ENCODE peak calls at places on chromosomes 13 and 19, in ten cellular contexts. One of them, this sample, is unnamed.

GRCh38 chr19:16886305-16886880 is 2.4 kb upstream of the F2RL3 start:
- DNase-seq in ACHN: no peak
- DNase-seq in stimulated activated CD4-positive, alpha-beta T cell treated with anti-CD3 and anti-CD28 coated beads, Interleukin-15, amount 100 ng/mL, for 24 hours: no peak
- DNase-seq in lower leg skin: peak; percentile 35
- DNase-seq in T-helper 1 cell: no peak
- DNase-seq in progenitor cell of endocrine pancreas: no peak
- DNase-seq in heart right ventricle: peak; percentile 81
- DNase-seq in NCI-H460: peak; percentile 48
- DNase-seq in NCI-H510A treated with DMSO at 0.1 percent for 48 hours: no peak
- DNase-seq in left ventricle myocardium inferior: peak; percentile 73
- DNase-seq in this sample: no peak

GRCh38 chr19:8209111-8209964 is at the start of gene CERS4:
- DNase-seq in ACHN: peak; percentile 60
- DNase-seq in stimulated activated CD4-positive, alpha-beta T cell treated with anti-CD3 and anti-CD28 coated beads, Interleukin-15, amount 100 ng/mL, for 24 hours: peak; percentile 86
- DNase-seq in lower leg skin: peak; percentile 38
- DNase-seq in T-helper 1 cell: peak; percentile 70
- DNase-seq in progenitor cell of endocrine pancreas: peak; percentile 79
- DNase-seq in heart right ventricle: no peak
- DNase-seq in NCI-H460: peak; percentile 32
- DNase-seq in NCI-H510A treated with DMSO at 0.1 percent for 48 hours: peak; percentile 82
- DNase-seq in left ventricle myocardium inferior: peak; percentile 78
- DNase-seq in this sample: no peak

GRCh38 chr13:91211548-91211947 is 135.9 kb upstream of the MIR17HG start:
- DNase-seq in ACHN: no peak
- DNase-seq in stimulated activated CD4-positive, alpha-beta T cell treated with anti-CD3 and anti-CD28 coated beads, Interleukin-15, amount 100 ng/mL, for 24 hours: no peak
- DNase-seq in lower leg skin: no peak
- DNase-seq in T-helper 1 cell: no peak
- DNase-seq in progenitor cell of endocrine pancreas: no peak
- DNase-seq in heart right ventricle: no peak
- DNase-seq in NCI-H460: no peak
- DNase-seq in NCI-H510A treated with DMSO at 0.1 percent for 48 hours: no peak
- DNase-seq in left ventricle myocardium inferior: no peak
- DNase-seq in this sample: no peak

GRCh38 chr19:38725469-38726283 is 18.6 kb downstream of the CAPN12 start:
- DNase-seq in ACHN: no peak
- DNase-seq in stimulated activated CD4-positive, alpha-beta T cell treated with anti-CD3 and anti-CD28 coated beads, Interleukin-15, amount 100 ng/mL, for 24 hours: no peak
- DNase-seq in lower leg skin: no peak
- DNase-seq in T-helper 1 cell: no peak
- DNase-seq in progenitor cell of endocrine pancreas: no peak
- DNase-seq in heart right ventricle: peak; percentile 17
- DNase-seq in NCI-H460: no peak
- DNase-seq in NCI-H510A treated with DMSO at 0.1 percent for 48 hours: no peak
- DNase-seq in left ventricle myocardium inferior: peak; percentile 15
- DNase-seq in this sample: no peak

GRCh38 chr19:1082165-1082927 is 12.8 kb downstream of the POLR2E start:
- DNase-seq in ACHN: peak; percentile 65
- DNase-seq in stimulated activated CD4-positive, alpha-beta T cell treated with anti-CD3 and anti-CD28 coated beads, Interleukin-15, amount 100 ng/mL, for 24 hours: peak; percentile 85
- DNase-seq in lower leg skin: peak; percentile 88
- DNase-seq in T-helper 1 cell: peak; percentile 92
- DNase-seq in progenitor cell of endocrine pancreas: peak; percentile 93
- DNase-seq in heart right ventricle: peak; percentile 38
- DNase-seq in NCI-H460: peak; percentile 69
- DNase-seq in NCI-H510A treated with DMSO at 0.1 percent for 48 hours: peak; percentile 67
- DNase-seq in left ventricle myocardium inferior: no peak
- DNase-seq in this sample: no peak

GRCh38 chr19:10001899-10002298 is 8.4 kb downstream of the COL5A3 start:
- DNase-seq in ACHN: peak; percentile 21
- DNase-seq in stimulated activated CD4-positive, alpha-beta T cell treated with anti-CD3 and anti-CD28 coated beads, Interleukin-15, amount 100 ng/mL, for 24 hours: no peak
- DNase-seq in lower leg skin: no peak
- DNase-seq in T-helper 1 cell: no peak
- DNase-seq in progenitor cell of endocrine pancreas: no peak
- DNase-seq in heart right ventricle: peak; percentile 71
- DNase-seq in NCI-H460: no peak
- DNase-seq in NCI-H510A treated with DMSO at 0.1 percent for 48 hours: no peak
- DNase-seq in left ventricle myocardium inferior: peak; percentile 63
- DNase-seq in this sample: no peak

GRCh38 chr13:23621316-23621645 is 51.1 kb downstream of the TNFRSF19 start:
- DNase-seq in ACHN: peak; percentile 82
- DNase-seq in stimulated activated CD4-positive, alpha-beta T cell treated with anti-CD3 and anti-CD28 coated beads, Interleukin-15, amount 100 ng/mL, for 24 hours: peak; percentile 8
- DNase-seq in lower leg skin: no peak
- DNase-seq in T-helper 1 cell: no peak
- DNase-seq in progenitor cell of endocrine pancreas: no peak
- DNase-seq in heart right ventricle: no peak
- DNase-seq in NCI-H460: peak; percentile 37
- DNase-seq in NCI-H510A treated with DMSO at 0.1 percent for 48 hours: no peak
- DNase-seq in left ventricle myocardium inferior: no peak
- DNase-seq in this sample: peak; percentile 99

GRCh38 chr19:34341935-34342680 is 22.9 kb upstream of the GPI start:
- DNase-seq in ACHN: no peak
- DNase-seq in stimulated activated CD4-positive, alpha-beta T cell treated with anti-CD3 and anti-CD28 coated beads, Interleukin-15, amount 100 ng/mL, for 24 hours: no peak
- DNase-seq in lower leg skin: no peak
- DNase-seq in T-helper 1 cell: no peak
- DNase-seq in progenitor cell of endocrine pancreas: no peak
- DNase-seq in heart right ventricle: no peak
- DNase-seq in NCI-H460: no peak
- DNase-seq in NCI-H510A treated with DMSO at 0.1 percent for 48 hours: no peak
- DNase-seq in left ventricle myocardium inferior: no peak
- DNase-seq in this sample: no peak

GRCh38 chr13:36430247-36431203 is 1.8 kb upstream of the CCNA1 start:
- DNase-seq in ACHN: no peak
- DNase-seq in stimulated activated CD4-positive, alpha-beta T cell treated with anti-CD3 and anti-CD28 coated beads, Interleukin-15, amount 100 ng/mL, for 24 hours: no peak
- DNase-seq in lower leg skin: no peak
- DNase-seq in T-helper 1 cell: no peak
- DNase-seq in progenitor cell of endocrine pancreas: no peak
- DNase-seq in heart right ventricle: peak; percentile 18
- DNase-seq in NCI-H460: no peak
- DNase-seq in NCI-H510A treated with DMSO at 0.1 percent for 48 hours: no peak
- DNase-seq in left ventricle myocardium inferior: peak; percentile 14
- DNase-seq in this sample: no peak

GRCh38 chr19:12884926-12885748 is 1.9 kb downstream of the KLF1 start:
- DNase-seq in ACHN: no peak
- DNase-seq in stimulated activated CD4-positive, alpha-beta T cell treated with anti-CD3 and anti-CD28 coated beads, Interleukin-15, amount 100 ng/mL, for 24 hours: peak; percentile 97
- DNase-seq in lower leg skin: peak; percentile 70
- DNase-seq in T-helper 1 cell: peak; percentile 92
- DNase-seq in progenitor cell of endocrine pancreas: peak; percentile 79
- DNase-seq in heart right ventricle: peak; percentile 71
- DNase-seq in NCI-H460: peak; percentile 39
- DNase-seq in NCI-H510A treated with DMSO at 0.1 percent for 48 hours: peak; percentile 95
- DNase-seq in left ventricle myocardium inferior: peak; percentile 60
- DNase-seq in this sample: no peak

GRCh38 chr13:51146667-51147066 is 35.6 kb upstream of the C13orf42 start:
- DNase-seq in ACHN: no peak
- DNase-seq in stimulated activated CD4-positive, alpha-beta T cell treated with anti-CD3 and anti-CD28 coated beads, Interleukin-15, amount 100 ng/mL, for 24 hours: no peak
- DNase-seq in lower leg skin: no peak
- DNase-seq in T-helper 1 cell: no peak
- DNase-seq in progenitor cell of endocrine pancreas: no peak
- DNase-seq in heart right ventricle: no peak
- DNase-seq in NCI-H460: no peak
- DNase-seq in NCI-H510A treated with DMSO at 0.1 percent for 48 hours: no peak
- DNase-seq in left ventricle myocardium inferior: no peak
- DNase-seq in this sample: no peak

GRCh38 chr19:10471909-10472308 is 31.2 kb downstream of the KEAP1 start:
- DNase-seq in ACHN: peak; percentile 45
- DNase-seq in stimulated activated CD4-positive, alpha-beta T cell treated with anti-CD3 and anti-CD28 coated beads, Interleukin-15, amount 100 ng/mL, for 24 hours: no peak
- DNase-seq in lower leg skin: no peak
- DNase-seq in T-helper 1 cell: peak; percentile 25
- DNase-seq in progenitor cell of endocrine pancreas: no peak
- DNase-seq in heart right ventricle: no peak
- DNase-seq in NCI-H460: peak; percentile 30
- DNase-seq in NCI-H510A treated with DMSO at 0.1 percent for 48 hours: peak; percentile 40
- DNase-seq in left ventricle myocardium inferior: no peak
- DNase-seq in this sample: peak; percentile 48

GRCh38 chr19:42421591-42422031 is 5.6 kb downstream of the LIPE start:
- DNase-seq in ACHN: no peak
- DNase-seq in stimulated activated CD4-positive, alpha-beta T cell treated with anti-CD3 and anti-CD28 coated beads, Interleukin-15, amount 100 ng/mL, for 24 hours: no peak
- DNase-seq in lower leg skin: no peak
- DNase-seq in T-helper 1 cell: no peak
- DNase-seq in progenitor cell of endocrine pancreas: no peak
- DNase-seq in heart right ventricle: peak; percentile 47
- DNase-seq in NCI-H460: no peak
- DNase-seq in NCI-H510A treated with DMSO at 0.1 percent for 48 hours: no peak
- DNase-seq in left ventricle myocardium inferior: no peak
- DNase-seq in this sample: no peak

GRCh38 chr19:48558018-48558684 is 6.2 kb downstream of the SULT2B1 start:
- DNase-seq in ACHN: peak; percentile 86
- DNase-seq in stimulated activated CD4-positive, alpha-beta T cell treated with anti-CD3 and anti-CD28 coated beads, Interleukin-15, amount 100 ng/mL, for 24 hours: no peak
- DNase-seq in lower leg skin: peak; percentile 37
- DNase-seq in T-helper 1 cell: no peak
- DNase-seq in progenitor cell of endocrine pancreas: no peak
- DNase-seq in heart right ventricle: peak; percentile 21
- DNase-seq in NCI-H460: no peak
- DNase-seq in NCI-H510A treated with DMSO at 0.1 percent for 48 hours: no peak
- DNase-seq in left ventricle myocardium inferior: no peak
- DNase-seq in this sample: peak; percentile 83

GRCh38 chr13:112725346-112726017 is 35.6 kb downstream of the ATP11A start:
- DNase-seq in ACHN: no peak
- DNase-seq in stimulated activated CD4-positive, alpha-beta T cell treated with anti-CD3 and anti-CD28 coated beads, Interleukin-15, amount 100 ng/mL, for 24 hours: no peak
- DNase-seq in lower leg skin: no peak
- DNase-seq in T-helper 1 cell: no peak
- DNase-seq in progenitor cell of endocrine pancreas: no peak
- DNase-seq in heart right ventricle: no peak
- DNase-seq in NCI-H460: no peak
- DNase-seq in NCI-H510A treated with DMSO at 0.1 percent for 48 hours: peak; percentile 77
- DNase-seq in left ventricle myocardium inferior: no peak
- DNase-seq in this sample: peak; percentile 59

GRCh38 chr13:113774177-113775107 is 15.4 kb downstream of the TMEM255B start:
- DNase-seq in ACHN: peak; percentile 48
- DNase-seq in stimulated activated CD4-positive, alpha-beta T cell treated with anti-CD3 and anti-CD28 coated beads, Interleukin-15, amount 100 ng/mL, for 24 hours: no peak
- DNase-seq in lower leg skin: no peak
- DNase-seq in T-helper 1 cell: no peak
- DNase-seq in progenitor cell of endocrine pancreas: no peak
- DNase-seq in heart right ventricle: no peak
- DNase-seq in NCI-H460: no peak
- DNase-seq in NCI-H510A treated with DMSO at 0.1 percent for 48 hours: no peak
- DNase-seq in left ventricle myocardium inferior: no peak
- DNase-seq in this sample: no peak

GRCh38 chr19:34644991-34645461 is 31.9 kb downstream of the SCGB2B2 start:
- DNase-seq in ACHN: no peak
- DNase-seq in stimulated activated CD4-positive, alpha-beta T cell treated with anti-CD3 and anti-CD28 coated beads, Interleukin-15, amount 100 ng/mL, for 24 hours: no peak
- DNase-seq in lower leg skin: no peak
- DNase-seq in T-helper 1 cell: no peak
- DNase-seq in progenitor cell of endocrine pancreas: no peak
- DNase-seq in heart right ventricle: no peak
- DNase-seq in NCI-H460: no peak
- DNase-seq in NCI-H510A treated with DMSO at 0.1 percent for 48 hours: no peak
- DNase-seq in left ventricle myocardium inferior: no peak
- DNase-seq in this sample: no peak

GRCh38 chr19:55536951-55537740 is at the start of gene SBK2:
- DNase-seq in ACHN: peak; percentile 20
- DNase-seq in stimulated activated CD4-positive, alpha-beta T cell treated with anti-CD3 and anti-CD28 coated beads, Interleukin-15, amount 100 ng/mL, for 24 hours: no peak
- DNase-seq in lower leg skin: no peak
- DNase-seq in T-helper 1 cell: no peak
- DNase-seq in progenitor cell of endocrine pancreas: peak; percentile 68
- DNase-seq in heart right ventricle: no peak
- DNase-seq in NCI-H460: no peak
- DNase-seq in NCI-H510A treated with DMSO at 0.1 percent for 48 hours: no peak
- DNase-seq in left ventricle myocardium inferior: no peak
- DNase-seq in this sample: no peak